ENCODE peak calls at places on chromosomes 16 and 17, in seven cellular contexts. One of them, this sample, is unnamed.

GRCh38 chr17:78267257-78268073 is 36.0 kb downstream of the TMEM235 start:
- DNase-seq in PC-3: no peak
- DNase-seq in mesenchymal stem cell: no peak
- DNase-seq in CD4-positive, alpha-beta memory T cell: no peak
- DNase-seq in body of pancreas: no peak
- DNase-seq in H7: peak; percentile 70
- DNase-seq in mucosa of descending colon: no peak
- DNase-seq in this sample: no peak

GRCh38 chr16:25374556-25374955 is 116.9 kb upstream of the ZKSCAN2 start:
- DNase-seq in PC-3: no peak
- DNase-seq in mesenchymal stem cell: no peak
- DNase-seq in CD4-positive, alpha-beta memory T cell: no peak
- DNase-seq in body of pancreas: no peak
- DNase-seq in H7: no peak
- DNase-seq in mucosa of descending colon: no peak
- DNase-seq in this sample: no peak

GRCh38 chr17:8041249-8041928 is 2.5 kb downstream of the ALOX15B start:
- DNase-seq in PC-3: peak; percentile 72
- DNase-seq in mesenchymal stem cell: peak; percentile 83
- DNase-seq in CD4-positive, alpha-beta memory T cell: peak; percentile 35
- DNase-seq in body of pancreas: peak; percentile 38
- DNase-seq in H7: peak; percentile 79
- DNase-seq in mucosa of descending colon: no peak
- DNase-seq in this sample: peak; percentile 26

GRCh38 chr17:80262291-80262690 is 1.6 kb downstream of the RNF213 start:
- DNase-seq in PC-3: no peak
- DNase-seq in mesenchymal stem cell: no peak
- DNase-seq in CD4-positive, alpha-beta memory T cell: no peak
- DNase-seq in body of pancreas: no peak
- DNase-seq in H7: peak; percentile 49
- DNase-seq in mucosa of descending colon: no peak
- DNase-seq in this sample: no peak

GRCh38 chr16:89563639-89564392 is 3.3 kb downstream of the RPL13 start:
- DNase-seq in PC-3: no peak
- DNase-seq in mesenchymal stem cell: no peak
- DNase-seq in CD4-positive, alpha-beta memory T cell: no peak
- DNase-seq in body of pancreas: no peak
- DNase-seq in H7: no peak
- DNase-seq in mucosa of descending colon: no peak
- DNase-seq in this sample: no peak

GRCh38 chr17:59897090-59897489 is 4.2 kb downstream of the RPS6KB1 start:
- DNase-seq in PC-3: peak; percentile 23
- DNase-seq in mesenchymal stem cell: peak; percentile 35
- DNase-seq in CD4-positive, alpha-beta memory T cell: no peak
- DNase-seq in body of pancreas: no peak
- DNase-seq in H7: no peak
- DNase-seq in mucosa of descending colon: no peak
- DNase-seq in this sample: no peak

GRCh38 chr17:65975878-65976277 is 216.1 kb downstream of the CEP112 start:
- DNase-seq in PC-3: no peak
- DNase-seq in mesenchymal stem cell: no peak
- DNase-seq in CD4-positive, alpha-beta memory T cell: no peak
- DNase-seq in body of pancreas: no peak
- DNase-seq in H7: no peak
- DNase-seq in mucosa of descending colon: no peak
- DNase-seq in this sample: no peak

GRCh38 chr17:47698749-47699535 is 5.0 kb downstream of the TBKBP1 start:
- DNase-seq in PC-3: peak; percentile 75
- DNase-seq in mesenchymal stem cell: peak; percentile 53
- DNase-seq in CD4-positive, alpha-beta memory T cell: peak; percentile 65
- DNase-seq in body of pancreas: peak; percentile 65
- DNase-seq in H7: peak; percentile 98
- DNase-seq in mucosa of descending colon: peak; percentile 65
- DNase-seq in this sample: peak; percentile 75

GRCh38 chr17:80984749-80985148 is 6.9 kb upstream of the CHMP6 start:
- DNase-seq in PC-3: no peak
- DNase-seq in mesenchymal stem cell: peak; percentile 93
- DNase-seq in CD4-positive, alpha-beta memory T cell: no peak
- DNase-seq in body of pancreas: no peak
- DNase-seq in H7: peak; percentile 90
- DNase-seq in mucosa of descending colon: no peak
- DNase-seq in this sample: no peak

GRCh38 chr16:21060027-21060510 is 90.6 kb downstream of the DNAH3 start:
- DNase-seq in PC-3: no peak
- DNase-seq in mesenchymal stem cell: no peak
- DNase-seq in CD4-positive, alpha-beta memory T cell: no peak
- DNase-seq in body of pancreas: no peak
- DNase-seq in H7: no peak
- DNase-seq in mucosa of descending colon: no peak
- DNase-seq in this sample: no peak

GRCh38 chr16:8673611-8674412 is 605 bp upstream of the ABAT start:
- DNase-seq in PC-3: no peak
- DNase-seq in mesenchymal stem cell: no peak
- DNase-seq in CD4-positive, alpha-beta memory T cell: no peak
- DNase-seq in body of pancreas: no peak
- DNase-seq in H7: no peak
- DNase-seq in mucosa of descending colon: no peak
- DNase-seq in this sample: no peak

GRCh38 chr17:65670667-65671371 is 109.4 kb upstream of the AXIN2 start:
- DNase-seq in PC-3: no peak
- DNase-seq in mesenchymal stem cell: no peak
- DNase-seq in CD4-positive, alpha-beta memory T cell: no peak
- DNase-seq in body of pancreas: no peak
- DNase-seq in H7: peak; percentile 26
- DNase-seq in mucosa of descending colon: no peak
- DNase-seq in this sample: no peak

GRCh38 chr16:82432261-82432660 is 194.5 kb upstream of the CDH13 start:
- DNase-seq in PC-3: no peak
- DNase-seq in mesenchymal stem cell: no peak
- DNase-seq in CD4-positive, alpha-beta memory T cell: no peak
- DNase-seq in body of pancreas: no peak
- DNase-seq in H7: no peak
- DNase-seq in mucosa of descending colon: no peak
- DNase-seq in this sample: no peak

GRCh38 chr17:70098030-70098429 is 23.0 kb downstream of the KCNJ16 start:
- DNase-seq in PC-3: no peak
- DNase-seq in mesenchymal stem cell: no peak
- DNase-seq in CD4-positive, alpha-beta memory T cell: no peak
- DNase-seq in body of pancreas: no peak
- DNase-seq in H7: no peak
- DNase-seq in mucosa of descending colon: no peak
- DNase-seq in this sample: no peak

GRCh38 chr16:48561960-48562393 is 48.0 kb downstream of the N4BP1 start:
- DNase-seq in PC-3: no peak
- DNase-seq in mesenchymal stem cell: peak; percentile 28
- DNase-seq in CD4-positive, alpha-beta memory T cell: no peak
- DNase-seq in body of pancreas: no peak
- DNase-seq in H7: no peak
- DNase-seq in mucosa of descending colon: no peak
- DNase-seq in this sample: no peak

DNA sequence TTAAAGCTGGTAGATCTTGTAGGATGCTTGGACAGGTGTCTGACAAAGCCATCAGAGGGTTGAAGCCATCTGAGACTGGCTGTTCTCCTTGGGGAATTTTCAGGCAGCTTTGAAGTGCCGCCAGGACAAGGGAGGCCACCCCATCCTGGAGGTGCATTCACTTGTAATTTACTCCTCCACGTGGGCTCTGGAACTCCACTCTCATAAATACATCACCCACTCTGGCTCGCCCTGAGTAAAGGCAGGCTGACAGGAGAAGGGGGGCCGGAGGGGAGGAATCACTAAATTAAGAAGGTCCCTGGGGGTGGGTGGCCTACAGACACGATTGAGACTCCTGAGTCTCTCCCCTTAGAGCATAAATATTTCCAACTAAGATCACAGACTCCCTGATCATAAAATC is 56.3 kb upstream of the HNF1B start:
- DNase-seq in PC-3: no peak
- DNase-seq in mesenchymal stem cell: no peak
- DNase-seq in CD4-positive, alpha-beta memory T cell: no peak
- DNase-seq in body of pancreas: no peak
- DNase-seq in H7: no peak
- DNase-seq in mucosa of descending colon: no peak
- DNase-seq in this sample: no peak
- H3K4me3 ChIP-seq in PC-3: no peak overlapping the region
- H3K4me3 ChIP-seq in mesenchymal stem cell: no peak overlapping the region
- H3K4me3 ChIP-seq in CD4-positive, alpha-beta memory T cell: no peak overlapping the region
- H3K4me3 ChIP-seq in body of pancreas: no peak overlapping the region
- H3K4me3 ChIP-seq in H7: no peak overlapping the region
- H3K4me3 ChIP-seq in mucosa of descending colon: no peak overlapping the region
- H3K4me3 ChIP-seq in this sample: no peak overlapping the region

GRCh38 chr16:16176328-16176727 is 47.0 kb downstream of the ABCC6 start:
- DNase-seq in PC-3: no peak
- DNase-seq in mesenchymal stem cell: no peak
- DNase-seq in CD4-positive, alpha-beta memory T cell: no peak
- DNase-seq in body of pancreas: no peak
- DNase-seq in H7: no peak
- DNase-seq in mucosa of descending colon: no peak
- DNase-seq in this sample: no peak

GRCh38 chr16:16169615-16170014 is 53.7 kb downstream of the ABCC6 start:
- DNase-seq in PC-3: no peak
- DNase-seq in mesenchymal stem cell: no peak
- DNase-seq in CD4-positive, alpha-beta memory T cell: no peak
- DNase-seq in body of pancreas: no peak
- DNase-seq in H7: no peak
- DNase-seq in mucosa of descending colon: peak; percentile 29
- DNase-seq in this sample: no peak

GRCh38 chr16:16171332-16171919 is 51.9 kb downstream of the ABCC6 start:
- DNase-seq in PC-3: no peak
- DNase-seq in mesenchymal stem cell: no peak
- DNase-seq in CD4-positive, alpha-beta memory T cell: no peak
- DNase-seq in body of pancreas: no peak
- DNase-seq in H7: no peak
- DNase-seq in mucosa of descending colon: no peak
- DNase-seq in this sample: no peak

GRCh38 chr16:16175296-16175695 is 48.0 kb downstream of the ABCC6 start:
- DNase-seq in PC-3: no peak
- DNase-seq in mesenchymal stem cell: peak; percentile 28
- DNase-seq in CD4-positive, alpha-beta memory T cell: no peak
- DNase-seq in body of pancreas: no peak
- DNase-seq in H7: no peak
- DNase-seq in mucosa of descending colon: no peak
- DNase-seq in this sample: peak; percentile 61

GRCh38 chr16:16172991-16173390 is 50.3 kb downstream of the ABCC6 start:
- DNase-seq in PC-3: no peak
- DNase-seq in mesenchymal stem cell: no peak
- DNase-seq in CD4-positive, alpha-beta memory T cell: no peak
- DNase-seq in body of pancreas: no peak
- DNase-seq in H7: no peak
- DNase-seq in mucosa of descending colon: no peak
- DNase-seq in this sample: no peak
- H3K36me3 ChIP-seq in PC-3: no peaks in the 10 kb centered on the region
- H3K36me3 ChIP-seq in mesenchymal stem cell: no peaks in the 10 kb centered on the region
- H3K36me3 ChIP-seq in CD4-positive, alpha-beta memory T cell: no peaks in the 10 kb centered on the region
- H3K36me3 ChIP-seq in body of pancreas: peaks cover 22% of the 10 kb centered on the region
- H3K36me3 ChIP-seq in H7: no peaks in the 10 kb centered on the region
- H3K36me3 ChIP-seq in mucosa of descending colon: no peaks in the 10 kb centered on the region
- H3K36me3 ChIP-seq in this sample: no peaks in the 10 kb centered on the region

DNA sequence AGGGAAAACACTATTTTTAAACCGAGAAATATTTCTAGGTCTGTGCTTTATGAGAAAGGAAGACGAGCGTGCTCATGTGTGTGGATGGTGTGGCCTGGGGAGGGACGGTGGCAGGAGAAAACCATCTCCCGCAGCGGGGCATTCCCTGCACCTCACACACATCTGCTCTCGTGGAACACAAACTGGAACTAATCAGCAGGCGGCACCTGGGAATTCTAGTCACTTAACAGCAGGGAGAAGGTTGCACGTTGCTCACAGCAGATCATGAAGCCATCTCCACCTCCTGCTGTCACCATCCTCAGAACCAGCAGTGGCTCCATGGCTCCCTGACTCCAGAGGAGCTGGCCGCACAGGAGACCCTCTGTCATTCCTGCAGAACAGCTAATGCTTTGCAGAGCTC is 35.2 kb downstream of the ADCY9 start:
- DNase-seq in PC-3: no peak
- DNase-seq in mesenchymal stem cell: no peak
- DNase-seq in CD4-positive, alpha-beta memory T cell: no peak
- DNase-seq in body of pancreas: no peak
- DNase-seq in H7: no peak
- DNase-seq in mucosa of descending colon: peak; percentile 34
- DNase-seq in this sample: no peak
- H3K4me3 ChIP-seq in PC-3: no peak overlapping the region
- H3K4me3 ChIP-seq in mesenchymal stem cell: no peak overlapping the region
- H3K4me3 ChIP-seq in CD4-positive, alpha-beta memory T cell: no peak overlapping the region
- H3K4me3 ChIP-seq in body of pancreas: no peak overlapping the region
- H3K4me3 ChIP-seq in H7: no peak overlapping the region
- H3K4me3 ChIP-seq in mucosa of descending colon: no peak overlapping the region
- H3K4me3 ChIP-seq in this sample: no peak overlapping the region

GRCh38 chr16:22427556-22427955 is 53.1 kb upstream of the CDR2 start:
- DNase-seq in PC-3: no peak
- DNase-seq in mesenchymal stem cell: no peak
- DNase-seq in CD4-positive, alpha-beta memory T cell: no peak
- DNase-seq in body of pancreas: no peak
- DNase-seq in H7: no peak
- DNase-seq in mucosa of descending colon: no peak
- DNase-seq in this sample: no peak

GRCh38 chr16:22424161-22424937 is 49.9 kb upstream of the CDR2 start:
- DNase-seq in PC-3: no peak
- DNase-seq in mesenchymal stem cell: no peak
- DNase-seq in CD4-positive, alpha-beta memory T cell: no peak
- DNase-seq in body of pancreas: peak; percentile 87
- DNase-seq in H7: no peak
- DNase-seq in mucosa of descending colon: no peak
- DNase-seq in this sample: no peak

GRCh38 chr16:22425847-22426246 is 51.4 kb upstream of the CDR2 start:
- DNase-seq in PC-3: no peak
- DNase-seq in mesenchymal stem cell: no peak
- DNase-seq in CD4-positive, alpha-beta memory T cell: no peak
- DNase-seq in body of pancreas: no peak
- DNase-seq in H7: peak; percentile 51
- DNase-seq in mucosa of descending colon: no peak
- DNase-seq in this sample: no peak

GRCh38 chr16:22423716-22424115 is 49.3 kb upstream of the CDR2 start:
- DNase-seq in PC-3: no peak
- DNase-seq in mesenchymal stem cell: no peak
- DNase-seq in CD4-positive, alpha-beta memory T cell: no peak
- DNase-seq in body of pancreas: no peak
- DNase-seq in H7: no peak
- DNase-seq in mucosa of descending colon: no peak
- DNase-seq in this sample: no peak

DNA sequence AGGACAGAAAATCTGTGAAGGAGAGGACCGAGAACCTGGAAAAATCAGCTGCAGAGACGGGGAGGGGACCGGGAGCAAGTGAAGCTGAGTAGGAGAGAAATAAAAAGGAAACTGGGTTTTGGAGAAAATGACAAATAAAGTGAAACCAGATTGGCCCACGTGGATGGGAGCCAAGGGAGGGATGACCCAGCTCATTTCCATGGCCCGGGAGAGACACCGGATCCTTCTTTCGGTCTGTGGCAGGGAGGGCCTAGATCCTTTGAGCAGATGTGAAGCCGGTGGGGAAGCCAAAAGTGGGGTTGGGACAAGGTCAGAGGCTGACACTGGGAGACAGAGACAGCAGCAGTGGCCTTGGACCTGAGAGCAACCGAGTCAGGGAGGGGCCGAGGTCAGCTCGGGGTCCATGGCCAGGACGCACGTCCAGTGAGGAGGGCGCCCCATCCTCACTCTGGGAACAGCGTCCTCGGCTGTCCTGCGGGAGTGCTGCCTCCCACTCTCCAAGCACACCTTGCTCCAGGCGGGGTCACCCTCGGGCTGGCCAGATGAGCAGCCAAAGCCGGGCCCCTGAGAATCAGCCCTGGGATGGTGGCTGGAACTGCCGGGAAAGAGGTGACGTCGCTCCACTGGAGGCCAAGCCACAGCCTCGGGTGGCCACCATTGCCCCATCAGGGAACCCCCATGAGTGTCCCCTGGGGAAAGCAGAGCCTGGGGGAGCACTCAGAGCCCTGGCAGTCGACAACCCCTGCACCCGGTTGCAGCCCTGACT is 50.8 kb upstream of the CDR2 start:
- DNase-seq in PC-3: no peak
- DNase-seq in mesenchymal stem cell: no peak
- DNase-seq in CD4-positive, alpha-beta memory T cell: no peak
- DNase-seq in body of pancreas: peak; percentile 26
- DNase-seq in H7: no peak
- DNase-seq in mucosa of descending colon: no peak
- DNase-seq in this sample: no peak
- H3K36me3 ChIP-seq in PC-3: no peaks in the 10 kb centered on the region
- H3K36me3 ChIP-seq in mesenchymal stem cell: peaks cover 21% of the 10 kb centered on the region
- H3K36me3 ChIP-seq in CD4-positive, alpha-beta memory T cell: peaks cover 20% of the 10 kb centered on the region
- H3K36me3 ChIP-seq in body of pancreas: peaks cover 7% of the 10 kb centered on the region
- H3K36me3 ChIP-seq in H7: peaks cover 8% of the 10 kb centered on the region
- H3K36me3 ChIP-seq in mucosa of descending colon: peaks cover 3% of the 10 kb centered on the region
- H3K36me3 ChIP-seq in this sample: peaks cover 6% of the 10 kb centered on the region

This sample was measured in BE2C.